ENCODE peak calls at places on chromosomes 3 and 15, in seven cellular contexts. N, K, H, Z, V, E and U are unnamed samples.

GRCh38 chr3:152469238-152470025 is 200.7 kb downstream of the MBNL1 start:
- DNase-seq in N (no peak), K (no peak), H (no peak), Z (no peak), V (no peak), E (no peak), U (no peak)

GRCh38 chr3:69986419-69986818 is 13.1 kb upstream of the SAMMSON start:
- DNase-seq in N (no peak), K (no peak), H (no peak), Z (no peak), V (no peak), E (no peak), U (no peak)

GRCh38 chr15:90075420-90076289 is 26.6 kb downstream of the IDH2 start:
- DNase-seq in N (no peak), K (peak), H (no peak), Z (no peak), V (no peak), E (no peak), U (no peak)

GRCh38 chr3:13885704-13886010 is 5.8 kb upstream of the WNT7A start:
- DNase-seq in N (no peak), K (no peak), H (no peak), Z (no peak), V (no peak), E (no peak), U (no peak)

GRCh38 chr3:150216041-150216811 is 191.9 kb upstream of the TSC22D2 start:
- DNase-seq in N (no peak), K (peak), H (no peak), Z (peak), V (no peak), E (no peak), U (peak)

GRCh38 chr3:10558726-10559125 is 53.3 kb upstream of the ATP2B2 start:
- DNase-seq in N (no peak), K (no peak), H (no peak), Z (no peak), V (no peak), E (no peak), U (no peak)

GRCh38 chr3:194584866-194585265 is 48.4 kb downstream of the TMEM44 start:
- DNase-seq in N (no peak), K (no peak), H (no peak), Z (peak), V (peak), E (peak), U (no peak)

GRCh38 chr3:131361464-131362421 is 19.8 kb upstream of the NUDT16 start:
- DNase-seq in N (peak), K (peak), H (no peak), Z (no peak), V (no peak), E (no peak), U (no peak)

GRCh38 chr3:28171962-28172361 is 69.5 kb upstream of the CMC1 start:
- DNase-seq in N (no peak), K (no peak), H (no peak), Z (no peak), V (no peak), E (no peak), U (no peak)

GRCh38 chr3:106229495-106230278 is 360.9 kb upstream of the CBLB start:
- DNase-seq in N (no peak), K (no peak), H (no peak), Z (no peak), V (no peak), E (no peak), U (no peak)

GRCh38 chr3:105885261-105885660 is 16.4 kb upstream of the CBLB start:
- DNase-seq in N (no peak), K (no peak), H (no peak), Z (no peak), V (no peak), E (peak), U (no peak)

GRCh38 chr3:179933079-179933478 is 103.7 kb downstream of the PEX5L start:
- DNase-seq in N (no peak), K (no peak), H (no peak), Z (no peak), V (no peak), E (no peak), U (no peak)

GRCh38 chr3:53773586-53774368 is 72.4 kb downstream of the CHDH start:
- DNase-seq in N (peak), K (no peak), H (peak), Z (peak), V (no peak), E (no peak), U (no peak)

GRCh38 chr3:186614597-186615483 is 2.0 kb downstream of the AHSG start:
- DNase-seq in N (peak), K (peak), H (peak), Z (peak), V (peak), E (peak), U (peak)

GRCh38 chr15:67166280-67167009 is 88.0 kb downstream of the AAGAB start:
- DNase-seq in N (no peak), K (no peak), H (no peak), Z (no peak), V (no peak), E (no peak), U (no peak)

GRCh38 chr15:70833897-70834765 is 19.8 kb downstream of the LARP6 start:
- DNase-seq in N (no peak), K (peak), H (no peak), Z (peak), V (no peak), E (no peak), U (peak)